ENCODE peak calls at places on chromosomes 6 and 20, in five cellular contexts. I, C, W, T and U are unnamed samples.

GRCh38 chr6:4658486-4658885 is 117.7 kb upstream of the CDYL start:
- DNase-seq in I (no peak), C (no peak), W (no peak), T (no peak), U (no peak)

GRCh38 chr6:131597448-131597847 is 24.4 kb downstream of the ARG1 start:
- DNase-seq in I (no peak), C (no peak), W (no peak), T (no peak), U (peak)

GRCh38 chr6:26445934-26446667 is 5.8 kb downstream of the BTN3A3 start:
- DNase-seq in I (no peak), C (peak), W (no peak), T (no peak), U (no peak)

GRCh38 chr20:58010186-58010585 is 218.3 kb downstream of the ANKRD60 start:
- DNase-seq in I (no peak), C (no peak), W (no peak), T (no peak), U (no peak)

GRCh38 chr6:118881440-118882313 is 12.3 kb upstream of the ASF1A start:
- DNase-seq in I (no peak), C (no peak), W (no peak), T (no peak), U (no peak)

GRCh38 chr6:169165561-169166300 is 87.9 kb downstream of the THBS2 start:
- DNase-seq in I (no peak), C (no peak), W (no peak), T (peak), U (peak)

GRCh38 chr20:34185766-34186620 is 55.2 kb upstream of the ASIP start:
- DNase-seq in I (no peak), C (no peak), W (no peak), T (no peak), U (peak)

GRCh38 chr6:6645266-6645917 is 56.9 kb downstream of the LY86 start:
- DNase-seq in I (no peak), C (no peak), W (peak), T (no peak), U (no peak)

GRCh38 chr6:133955582-133956412 is 2.8 kb downstream of the TBPL1 start:
- DNase-seq in I (no peak), C (no peak), W (no peak), T (no peak), U (no peak)

GRCh38 chr6:36577298-36577697 is 16.9 kb upstream of the SRSF3 start:
- DNase-seq in I (no peak), C (no peak), W (no peak), T (peak), U (peak)

GRCh38 chr20:46227275-46227767 is 81.0 kb downstream of the CDH22 start:
- DNase-seq in I (no peak), C (no peak), W (no peak), T (no peak), U (no peak)

GRCh38 chr6:31837612-31838553 is 10.3 kb downstream of the HSPA1B start:
- DNase-seq in I (peak), C (no peak), W (peak), T (no peak), U (no peak)

GRCh38 chr6:158560787-158561246 is 926 bp downstream of the TMEM181 start:
- DNase-seq in I (peak), C (no peak), W (peak), T (no peak), U (peak)

GRCh38 chr6:23533311-23533710 is 592.7 kb upstream of the NRSN1 start:
- DNase-seq in I (no peak), C (no peak), W (no peak), T (no peak), U (no peak)

GRCh38 chr6:13368716-13369115 is 40.4 kb upstream of the TBC1D7 start:
- DNase-seq in I (no peak), C (no peak), W (no peak), T (no peak), U (no peak)

GRCh38 chr6:36297511-36297910 is 27.7 kb downstream of the PNPLA1 start:
- DNase-seq in I (no peak), C (no peak), W (no peak), T (no peak), U (no peak)

GRCh38 chr6:15481892-15482291 is 180.9 kb downstream of the DTNBP1 start:
- DNase-seq in I (no peak), C (no peak), W (no peak), T (no peak), U (no peak)

GRCh38 chr6:37173573-37174195 is 3.7 kb downstream of the PIM1 start:
- DNase-seq in I (no peak), C (no peak), W (no peak), T (no peak), U (no peak)

GRCh38 chr6:38587766-38588362 is 51.9 kb downstream of the BTBD9 start:
- DNase-seq in I (no peak), C (no peak), W (no peak), T (no peak), U (peak)

GRCh38 chr6:170405311-170405975 is 98.9 kb downstream of the FAM120B start:
- DNase-seq in I (no peak), C (no peak), W (no peak), T (peak), U (peak)

GRCh38 chr20:920306-920705 is 4.2 kb upstream of the ANGPT4 start:
- DNase-seq in I (no peak), C (no peak), W (no peak), T (no peak), U (no peak)

GRCh38 chr6:158538741-158539140 is 21.1 kb upstream of the TMEM181 start:
- DNase-seq in I (no peak), C (no peak), W (no peak), T (no peak), U (no peak)

GRCh38 chr20:12591949-12592470 is 416.8 kb upstream of the SPTLC3 start:
- DNase-seq in I (no peak), C (no peak), W (no peak), T (no peak), U (no peak)

GRCh38 chr6:107323133-107323785 is 136.1 kb downstream of the PDSS2 start:
- DNase-seq in I (no peak), C (no peak), W (no peak), T (peak), U (peak)

GRCh38 chr6:153104220-153104619 is 26.9 kb downstream of the RGS17 start:
- DNase-seq in I (no peak), C (no peak), W (no peak), T (peak), U (no peak)

GRCh38 chr6:111585241-111585968 is 20.3 kb downstream of the TRAF3IP2 start:
- DNase-seq in I (no peak), C (no peak), W (no peak), T (no peak), U (peak)

GRCh38 chr6:78850621-78851020 is 16.7 kb upstream of the IRAK1BP1 start:
- DNase-seq in I (no peak), C (no peak), W (no peak), T (no peak), U (no peak)

GRCh38 chr6:140857734-140858380 is 1274.9 kb upstream of the GJE1 start:
- DNase-seq in I (no peak), C (no peak), W (no peak), T (peak), U (peak)

GRCh38 chr6:130970839-130971410 is 92.1 kb downstream of the EPB41L2 start:
- DNase-seq in I (no peak), C (no peak), W (no peak), T (no peak), U (no peak)

GRCh38 chr20:4607287-4607713 is 114.4 kb upstream of the PRND start:
- DNase-seq in I (peak), C (peak), W (peak), T (peak), U (peak)

GRCh38 chr6:46704562-46704961 is 16.9 kb downstream of the TDRD6 start:
- DNase-seq in I (no peak), C (no peak), W (peak), T (peak), U (peak)

GRCh38 chr6:66662196-66662595 is 955.2 kb upstream of the EYS start:
- DNase-seq in I (no peak), C (no peak), W (no peak), T (peak), U (peak)

GRCh38 chr20:46558511-46558959 is 8.1 kb upstream of the OCSTAMP start:
- DNase-seq in I (no peak), C (no peak), W (no peak), T (peak), U (peak)

GRCh38 chr6:168956884-168957730 is 296.5 kb downstream of the THBS2 start:
- DNase-seq in I (peak), C (peak), W (peak), T (peak), U (peak)

GRCh38 chr20:61753196-61753942 is 312.3 kb downstream of the TAF4 start:
- DNase-seq in I (no peak), C (no peak), W (no peak), T (peak), U (peak)

GRCh38 chr20:9215539-9215938 is 146.7 kb downstream of the PLCB4 start:
- DNase-seq in I (no peak), C (no peak), W (no peak), T (no peak), U (peak)

GRCh38 chr6:26311012-26311384 is 54.0 kb upstream of the BTN3A2 start:
- DNase-seq in I (peak), C (no peak), W (peak), T (peak), U (peak)

GRCh38 chr20:36028106-36028826 is 59.9 kb downstream of the CNBD2 start:
- DNase-seq in I (no peak), C (no peak), W (no peak), T (no peak), U (no peak)

GRCh38 chr6:17305219-17306001 is 24.2 kb downstream of the RBM24 start:
- DNase-seq in I (no peak), C (no peak), W (no peak), T (peak), U (peak)

GRCh38 chr6:37691904-37692806 is 5.5 kb downstream of the MDGA1 start:
- DNase-seq in I (peak), C (no peak), W (peak), T (peak), U (peak)

GRCh38 chr20:39830903-39831302 is 858.1 kb downstream of the MAFB start:
- DNase-seq in I (no peak), C (no peak), W (no peak), T (no peak), U (no peak)

GRCh38 chr20:39825950-39826349 is 863.1 kb downstream of the MAFB start:
- DNase-seq in I (no peak), C (peak), W (no peak), T (peak), U (peak)

GRCh38 chr20:39829713-39830112 is 859.3 kb downstream of the MAFB start:
- DNase-seq in I (no peak), C (peak), W (no peak), T (no peak), U (no peak)

GRCh38 chr20:39825524-39825923 is 863.4 kb downstream of the DHX35 start:
- DNase-seq in I (no peak), C (no peak), W (no peak), T (no peak), U (no peak)

GRCh38 chr20:39829255-39829654 is 859.8 kb downstream of the MAFB start:
- DNase-seq in I (no peak), C (no peak), W (no peak), T (peak), U (peak)
- TF ChIP-seq CTCF in I (no peak), C (peak), W (no peak), T (peak), U (peak)

GRCh38 chr20:24097506-24098245 is 109.1 kb upstream of the GGTLC1 start:
- DNase-seq in I (no peak), C (no peak), W (no peak), T (no peak), U (no peak)

GRCh38 chr20:24102290-24102689 is 113.7 kb upstream of the GGTLC1 start:
- DNase-seq in I (no peak), C (no peak), W (peak), T (no peak), U (peak)

GRCh38 chr20:24102749-24103148 is 114.2 kb upstream of the GGTLC1 start:
- DNase-seq in I (no peak), C (no peak), W (no peak), T (no peak), U (peak)

GRCh38 chr20:24098886-24099285 is 110.3 kb upstream of the GGTLC1 start:
- DNase-seq in I (no peak), C (no peak), W (no peak), T (peak), U (peak)

DNA sequence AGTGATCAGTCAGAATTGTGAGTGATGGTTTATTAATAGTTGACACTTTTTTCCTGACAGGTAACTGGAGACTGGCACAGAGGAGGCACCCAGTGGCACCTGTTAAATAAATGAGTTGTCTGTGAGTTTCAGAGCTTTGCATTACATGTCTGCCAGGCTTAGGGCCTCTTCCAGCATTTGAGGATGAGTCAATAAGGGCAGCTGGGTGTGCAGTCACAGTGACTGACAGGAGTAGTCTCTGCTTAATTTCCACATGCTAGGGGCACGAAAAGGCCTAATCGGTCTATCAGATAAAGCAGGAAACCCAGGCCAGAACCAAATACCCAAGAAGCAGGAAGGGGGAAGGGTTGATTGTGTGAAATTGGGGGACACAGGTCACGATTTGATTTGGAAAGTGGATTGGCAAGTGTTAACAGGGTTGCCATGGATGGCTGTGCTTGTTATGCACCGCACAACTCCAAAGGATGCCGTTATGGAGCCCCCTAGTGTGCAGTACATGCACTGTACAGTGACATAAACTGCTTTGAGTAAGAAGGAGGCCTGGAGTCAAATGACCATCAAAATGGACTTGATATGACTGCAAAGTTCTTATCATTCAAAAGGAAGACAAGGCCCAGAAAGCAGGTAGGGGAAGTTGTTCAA is 111.9 kb upstream of the GGTLC1 start:
- DNase-seq in I (no peak), C (no peak), W (peak), T (peak), U (peak)
- TF ChIP-seq CTCF in I (no peak), C (peak), W (peak), T (peak), U (peak)

GRCh38 chr6:29527564-29527963 is 32.0 kb downstream of the UBD start:
- DNase-seq in I (no peak), C (no peak), W (no peak), T (no peak), U (no peak)

GRCh38 chr6:29524982-29525639 is 34.4 kb downstream of the UBD start:
- DNase-seq in I (no peak), C (no peak), W (no peak), T (no peak), U (no peak)

GRCh38 chr6:29528988-29529560 is 30.5 kb downstream of the UBD start:
- DNase-seq in I (no peak), C (no peak), W (no peak), T (no peak), U (no peak)

GRCh38 chr6:29528300-29528931 is 31.1 kb downstream of the UBD start:
- DNase-seq in I (no peak), C (no peak), W (no peak), T (no peak), U (no peak)

DNA sequence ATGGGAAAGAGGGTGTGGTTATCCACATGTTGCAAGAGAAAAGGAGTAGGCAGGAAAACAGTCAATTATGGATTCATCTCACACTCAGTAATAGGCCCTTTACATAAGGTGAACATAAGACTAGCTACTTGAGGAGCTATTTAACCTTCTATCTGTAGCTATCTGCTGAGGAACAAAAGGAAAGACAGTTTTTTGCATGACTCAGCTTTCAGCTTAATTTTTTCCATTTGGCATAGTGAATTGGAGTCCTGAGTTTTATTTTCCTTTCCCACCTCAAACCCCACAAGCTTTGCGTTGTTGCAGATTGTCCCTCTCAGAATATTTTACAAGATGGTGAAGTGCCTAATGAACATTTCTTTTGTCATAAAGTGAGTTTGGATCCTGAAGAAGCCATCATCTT is 32.4 kb downstream of the UBD start:
- DNase-seq in I (no peak), C (no peak), W (no peak), T (no peak), U (no peak)
- TF ChIP-seq CTCF in I (no peak), C (no peak), W (no peak), T (no peak), U (no peak)

GRCh38 chr20:22320245-22320915 is 264.0 kb downstream of the FOXA2 start:
- DNase-seq in I (no peak), C (no peak), W (no peak), T (no peak), U (no peak)
- TF ChIP-seq CTCF in I (no peak), C (no peak), W (no peak), T (no peak), U (no peak)

GRCh38 chr20:62943396-62943795 is 5.4 kb downstream of the GID8 start:
- DNase-seq in I (peak), C (no peak), W (no peak), T (no peak), U (no peak)
- TF ChIP-seq CTCF in I (no peak), C (no peak), W (no peak), T (no peak), U (no peak)

DNA sequence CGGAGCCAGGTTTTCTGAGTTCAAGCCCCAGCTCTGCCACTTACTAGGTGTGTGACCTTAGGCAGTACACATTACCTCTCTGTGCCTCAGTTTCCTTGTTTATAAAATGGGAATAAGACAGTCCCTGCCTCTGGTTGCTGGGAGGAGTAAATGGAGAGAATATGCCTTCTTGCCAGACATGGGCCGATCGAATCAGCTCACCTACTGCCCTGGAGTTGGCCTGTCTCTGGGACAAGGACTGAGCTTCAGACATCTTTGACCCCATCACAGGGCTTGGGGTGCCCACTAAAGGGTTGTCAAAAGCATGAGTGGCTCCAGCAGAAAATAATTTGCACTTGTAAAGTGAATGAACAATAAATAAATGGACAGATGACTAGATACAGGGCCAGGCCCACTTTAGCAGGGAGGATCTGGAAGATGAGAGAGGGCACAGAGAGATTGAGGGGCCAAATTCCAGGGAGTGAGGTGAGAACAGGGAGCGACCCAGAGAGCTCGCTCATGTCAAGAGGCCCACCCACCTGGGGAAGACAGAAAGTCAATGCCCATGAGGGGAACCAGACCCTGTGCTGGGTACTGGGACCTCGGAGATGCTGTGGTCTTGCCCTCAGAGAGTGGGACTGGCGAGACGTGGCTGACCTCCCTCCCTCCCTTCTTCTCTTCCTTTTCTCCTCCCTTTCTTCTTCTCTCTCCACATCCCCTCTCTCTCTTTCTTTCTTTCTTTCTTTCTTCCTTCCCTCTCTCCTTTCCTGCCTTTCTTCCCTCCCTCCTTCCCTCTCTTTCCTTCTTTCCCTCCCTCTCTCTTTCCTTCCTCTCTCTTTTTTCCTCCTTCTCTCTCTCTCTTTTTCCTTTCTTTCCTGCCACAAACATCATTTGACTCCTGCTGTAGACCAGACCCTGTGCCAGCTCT is 3.9 kb upstream of the BPIFA2 start:
- DNase-seq in I (no peak), C (no peak), W (no peak), T (no peak), U (no peak)
- TF ChIP-seq CTCF in I (no peak), C (no peak), W (no peak), T (no peak), U (no peak)

DNA sequence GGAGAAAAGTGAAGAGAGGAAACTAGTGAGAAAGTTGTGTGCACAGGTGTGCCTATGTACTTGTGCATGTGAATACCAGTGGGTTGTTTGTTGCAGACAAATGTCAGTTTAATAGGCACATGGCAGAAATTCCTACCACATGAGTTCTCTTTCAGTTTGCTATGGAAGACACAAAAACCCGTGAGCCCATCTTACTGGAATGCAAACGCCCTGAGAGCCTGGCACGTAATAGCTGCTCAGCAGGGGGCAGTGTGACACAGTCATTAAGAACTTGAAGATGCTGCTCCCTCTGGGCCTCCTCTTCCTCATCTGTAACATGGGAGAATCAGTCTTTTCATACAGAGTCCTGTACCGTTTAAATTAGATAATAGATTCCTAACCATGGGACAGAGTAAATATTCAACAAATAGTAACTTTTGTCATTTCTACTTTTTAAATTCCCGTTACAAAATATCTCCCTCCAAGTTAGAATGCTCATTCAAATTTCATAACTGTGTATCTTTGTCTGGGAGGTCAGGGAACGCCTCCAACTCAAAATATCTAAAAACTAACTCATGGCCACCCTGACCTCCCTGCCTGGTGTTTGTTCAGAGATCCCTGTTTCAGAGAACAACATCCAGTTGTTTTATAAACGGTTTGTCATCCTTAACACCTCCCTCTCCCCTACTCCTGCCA is 802.9 kb downstream of the MAFB start:
- DNase-seq in I (peak), C (peak), W (peak), T (peak), U (peak)
- TF ChIP-seq CTCF in I (no peak), C (peak), W (peak), T (peak), U (peak)